ENCODE peak calls at places on chromosome 13, in ten cellular contexts. C is head of caudate nucleus, P is uterus, Y is mesothelial cell of epicardium, N is HS-5, V is GM04504, K is tibial nerve, G is cardiac muscle cell, Q is HT1080, D is H9. Z is an unnamed sample.

GRCh38 chr13:47865883-47866282 is 135.2 kb downstream of the SUCLA2 start:
- DNase-seq in D (no peak), K (no peak), Y (no peak), C (no peak), V (no peak), P (no peak), Q (no peak), G (no peak), N (no peak), Z (no peak)

GRCh38 chr13:112240076-112240475 is 136.1 kb upstream of the SPACA7 start:
- DNase-seq in G (no peak), K (no peak), P (no peak), D (no peak), N (no peak), Y (no peak), Q (no peak), C (no peak), V (no peak), Z (no peak)

GRCh38 chr13:68929055-68929454 is 1178.6 kb upstream of the ATXN8OS start:
- DNase-seq in V (no peak), Y (no peak), K (no peak), G (no peak), Q (no peak), C (no peak), D (no peak), P (no peak), N (no peak), Z (no peak)

GRCh38 chr13:33728271-33729037 is 89.5 kb upstream of the RFC3 start:
- DNase-seq in G (no peak), D (no peak), Y (no peak), K (peak), N (no peak), C (no peak), P (no peak), Q (peak), V (no peak), Z (no peak)

GRCh38 chr13:23741879-23742510 is 147.2 kb downstream of the MIPEP start:
- DNase-seq in Q (no peak), P (no peak), Y (no peak), N (no peak), C (no peak), V (no peak), D (peak), K (no peak), G (no peak), Z (no peak)

GRCh38 chr13:114067381-114067885 is 65.0 kb downstream of the RASA3 start:
- DNase-seq in K (peak), D (no peak), C (no peak), G (no peak), Y (no peak), V (peak), N (peak), Q (peak), P (no peak), Z (peak)

GRCh38 chr13:76833465-76833864 is 52.7 kb downstream of the KCTD12 start:
- DNase-seq in P (no peak), G (no peak), Y (no peak), D (no peak), C (no peak), K (no peak), Q (no peak), V (no peak), N (no peak), Z (no peak)

GRCh38 chr13:38763446-38764381 is 76.8 kb downstream of the FREM2 start:
- DNase-seq in P (no peak), N (no peak), G (peak), K (no peak), C (no peak), V (peak), D (peak), Q (peak), Y (no peak), Z (no peak)

GRCh38 chr13:28434934-28435333 is 60.0 kb downstream of the FLT1 start:
- DNase-seq in G (no peak), D (no peak), V (peak), P (no peak), K (no peak), N (no peak), Y (no peak), C (no peak), Q (no peak), Z (no peak)

GRCh38 chr13:74288361-74288911 is 154.2 kb upstream of the KLF12 start:
- DNase-seq in D (peak), K (no peak), Q (no peak), N (no peak), P (no peak), V (no peak), Y (no peak), G (peak), C (peak), Z (peak)

GRCh38 chr13:106587787-106588186 is 19.9 kb upstream of the ARGLU1 start:
- DNase-seq in G (no peak), Y (no peak), V (no peak), K (no peak), Q (no peak), C (no peak), D (no peak), N (no peak), P (no peak), Z (no peak)

GRCh38 chr13:41470187-41470586 is 12.8 kb downstream of the RGCC start:
- DNase-seq in G (no peak), N (no peak), P (no peak), K (no peak), V (no peak), Q (no peak), C (no peak), D (no peak), Y (no peak), Z (no peak)

GRCh38 chr13:32415019-32415418 is 12.9 kb downstream of the N4BP2L1 start:
- DNase-seq in C (no peak), Y (no peak), D (peak), V (no peak), Q (no peak), G (no peak), K (no peak), P (no peak), N (no peak), Z (no peak)

GRCh38 chr13:104143760-104144406 is 1077.7 kb upstream of the SLC10A2 start:
- DNase-seq in Q (peak), K (no peak), Y (no peak), G (peak), C (no peak), P (no peak), N (no peak), D (peak), V (no peak), Z (no peak)

GRCh38 chr13:25267715-25268114 is 19.6 kb downstream of the MTMR6 start:
- DNase-seq in K (no peak), V (no peak), C (no peak), N (no peak), D (no peak), P (no peak), Q (no peak), G (no peak), Y (no peak), Z (no peak)

GRCh38 chr13:104571161-104571889 is 1505.1 kb upstream of the SLC10A2 start:
- DNase-seq in C (peak), Y (peak), K (peak), P (peak), V (no peak), G (peak), Q (peak), D (peak), N (peak), Z (peak)

GRCh38 chr13:21426238-21426637 is 32.9 kb downstream of the ZDHHC20 start:
- DNase-seq in C (no peak), G (no peak), K (no peak), Y (no peak), Q (no peak), P (no peak), N (no peak), V (no peak), D (no peak), Z (no peak)

GRCh38 chr13:42363941-42364612 is 92.1 kb downstream of the AKAP11 start:
- DNase-seq in P (no peak), V (no peak), K (no peak), N (no peak), C (no peak), G (no peak), Y (no peak), Q (peak), D (peak), Z (no peak)